ENCODE peak calls at places on chromosomes 6 and 20, in four cellular contexts. One of them, this sample, is unnamed.

GRCh38 chr6:107629545-107630147 is 139.7 kb downstream of the SOBP start:
- DNase-seq in activated naive CD4-positive, alpha-beta T cell treated with anti-CD3 and anti-CD28 coated beads, Interleukin-2, amount 10 ng/mL, durations not matched to agents 7 days and 5 days: no peak
- DNase-seq in NCI-H1092 treated with DMSO at 0.1 percent for 48 hours: peak
- DNase-seq in foreskin fibroblast: no peak
- DNase-seq in this sample: no peak

GRCh38 chr20:9407805-9408421 is 106.5 kb upstream of the LAMP5 start:
- DNase-seq in NCI-H1092 treated with DMSO at 0.1 percent for 48 hours: peak
- DNase-seq in foreskin fibroblast: peak
- DNase-seq in activated naive CD4-positive, alpha-beta T cell treated with anti-CD3 and anti-CD28 coated beads, Interleukin-2, amount 10 ng/mL, durations not matched to agents 7 days and 5 days: peak
- DNase-seq in this sample: peak

GRCh38 chr6:106250997-106251396 is 74.6 kb downstream of the ATG5 start:
- DNase-seq in foreskin fibroblast: no peak
- DNase-seq in NCI-H1092 treated with DMSO at 0.1 percent for 48 hours: no peak
- DNase-seq in activated naive CD4-positive, alpha-beta T cell treated with anti-CD3 and anti-CD28 coated beads, Interleukin-2, amount 10 ng/mL, durations not matched to agents 7 days and 5 days: no peak
- DNase-seq in this sample: no peak

GRCh38 chr6:30882764-30883475 is 1.4 kb upstream of the DDR1 start:
- DNase-seq in foreskin fibroblast: peak
- DNase-seq in activated naive CD4-positive, alpha-beta T cell treated with anti-CD3 and anti-CD28 coated beads, Interleukin-2, amount 10 ng/mL, durations not matched to agents 7 days and 5 days: no peak
- DNase-seq in NCI-H1092 treated with DMSO at 0.1 percent for 48 hours: no peak
- DNase-seq in this sample: peak

GRCh38 chr20:44552950-44553908 is 29.1 kb upstream of the PKIG start:
- DNase-seq in NCI-H1092 treated with DMSO at 0.1 percent for 48 hours: no peak
- DNase-seq in foreskin fibroblast: peak
- DNase-seq in activated naive CD4-positive, alpha-beta T cell treated with anti-CD3 and anti-CD28 coated beads, Interleukin-2, amount 10 ng/mL, durations not matched to agents 7 days and 5 days: no peak
- DNase-seq in this sample: no peak

GRCh38 chr6:3037578-3038365 is 30.5 kb upstream of the RIPK1 start:
- DNase-seq in foreskin fibroblast: no peak
- DNase-seq in NCI-H1092 treated with DMSO at 0.1 percent for 48 hours: no peak
- DNase-seq in activated naive CD4-positive, alpha-beta T cell treated with anti-CD3 and anti-CD28 coated beads, Interleukin-2, amount 10 ng/mL, durations not matched to agents 7 days and 5 days: no peak
- DNase-seq in this sample: no peak

GRCh38 chr6:20882014-20882413 is 347.8 kb downstream of the CDKAL1 start:
- DNase-seq in foreskin fibroblast: no peak
- DNase-seq in NCI-H1092 treated with DMSO at 0.1 percent for 48 hours: no peak
- DNase-seq in activated naive CD4-positive, alpha-beta T cell treated with anti-CD3 and anti-CD28 coated beads, Interleukin-2, amount 10 ng/mL, durations not matched to agents 7 days and 5 days: no peak
- DNase-seq in this sample: no peak

GRCh38 chr6:170265655-170266054 is 25.2 kb downstream of the DLL1 start:
- DNase-seq in activated naive CD4-positive, alpha-beta T cell treated with anti-CD3 and anti-CD28 coated beads, Interleukin-2, amount 10 ng/mL, durations not matched to agents 7 days and 5 days: no peak
- DNase-seq in NCI-H1092 treated with DMSO at 0.1 percent for 48 hours: peak
- DNase-seq in foreskin fibroblast: no peak
- DNase-seq in this sample: peak

GRCh38 chr6:160041608-160042007 is 72.7 kb downstream of the IGF2R start:
- DNase-seq in foreskin fibroblast: peak
- DNase-seq in NCI-H1092 treated with DMSO at 0.1 percent for 48 hours: peak
- DNase-seq in activated naive CD4-positive, alpha-beta T cell treated with anti-CD3 and anti-CD28 coated beads, Interleukin-2, amount 10 ng/mL, durations not matched to agents 7 days and 5 days: peak
- DNase-seq in this sample: no peak

GRCh38 chr6:16898640-16899428 is 137.6 kb upstream of the ATXN1 start:
- DNase-seq in foreskin fibroblast: no peak
- DNase-seq in NCI-H1092 treated with DMSO at 0.1 percent for 48 hours: no peak
- DNase-seq in activated naive CD4-positive, alpha-beta T cell treated with anti-CD3 and anti-CD28 coated beads, Interleukin-2, amount 10 ng/mL, durations not matched to agents 7 days and 5 days: no peak
- DNase-seq in this sample: no peak

GRCh38 chr6:111661541-111662041 is 55.9 kb upstream of the TRAF3IP2 start:
- DNase-seq in foreskin fibroblast: peak
- DNase-seq in NCI-H1092 treated with DMSO at 0.1 percent for 48 hours: no peak
- DNase-seq in activated naive CD4-positive, alpha-beta T cell treated with anti-CD3 and anti-CD28 coated beads, Interleukin-2, amount 10 ng/mL, durations not matched to agents 7 days and 5 days: no peak
- DNase-seq in this sample: no peak

GRCh38 chr20:41064377-41064776 is 35.8 kb downstream of the TOP1 start:
- DNase-seq in NCI-H1092 treated with DMSO at 0.1 percent for 48 hours: no peak
- DNase-seq in activated naive CD4-positive, alpha-beta T cell treated with anti-CD3 and anti-CD28 coated beads, Interleukin-2, amount 10 ng/mL, durations not matched to agents 7 days and 5 days: no peak
- DNase-seq in foreskin fibroblast: no peak
- DNase-seq in this sample: no peak

GRCh38 chr6:139288496-139289040 is 3.2 kb downstream of the TXLNB start:
- DNase-seq in foreskin fibroblast: no peak
- DNase-seq in NCI-H1092 treated with DMSO at 0.1 percent for 48 hours: no peak
- DNase-seq in activated naive CD4-positive, alpha-beta T cell treated with anti-CD3 and anti-CD28 coated beads, Interleukin-2, amount 10 ng/mL, durations not matched to agents 7 days and 5 days: no peak
- DNase-seq in this sample: no peak

GRCh38 chr6:161422710-161423109 is 148.8 kb upstream of the AGPAT4 start:
- DNase-seq in foreskin fibroblast: peak
- DNase-seq in activated naive CD4-positive, alpha-beta T cell treated with anti-CD3 and anti-CD28 coated beads, Interleukin-2, amount 10 ng/mL, durations not matched to agents 7 days and 5 days: no peak
- DNase-seq in NCI-H1092 treated with DMSO at 0.1 percent for 48 hours: no peak
- DNase-seq in this sample: no peak

GRCh38 chr6:156776470-156776840 is 723 bp upstream of the ARID1B start:
- DNase-seq in foreskin fibroblast: peak
- DNase-seq in NCI-H1092 treated with DMSO at 0.1 percent for 48 hours: peak
- DNase-seq in activated naive CD4-positive, alpha-beta T cell treated with anti-CD3 and anti-CD28 coated beads, Interleukin-2, amount 10 ng/mL, durations not matched to agents 7 days and 5 days: peak
- DNase-seq in this sample: no peak

GRCh38 chr6:29791162-29791561 is 36.5 kb upstream of the HLA-G start:
- DNase-seq in foreskin fibroblast: no peak
- DNase-seq in NCI-H1092 treated with DMSO at 0.1 percent for 48 hours: no peak
- DNase-seq in activated naive CD4-positive, alpha-beta T cell treated with anti-CD3 and anti-CD28 coated beads, Interleukin-2, amount 10 ng/mL, durations not matched to agents 7 days and 5 days: no peak
- DNase-seq in this sample: no peak

GRCh38 chr6:168028181-168028580 is 30.7 kb downstream of the KIF25 start:
- DNase-seq in foreskin fibroblast: no peak
- DNase-seq in NCI-H1092 treated with DMSO at 0.1 percent for 48 hours: no peak
- DNase-seq in activated naive CD4-positive, alpha-beta T cell treated with anti-CD3 and anti-CD28 coated beads, Interleukin-2, amount 10 ng/mL, durations not matched to agents 7 days and 5 days: no peak
- DNase-seq in this sample: no peak

GRCh38 chr20:50056408-50056926 is 56.5 kb downstream of the UBE2V1 start:
- DNase-seq in foreskin fibroblast: no peak
- DNase-seq in NCI-H1092 treated with DMSO at 0.1 percent for 48 hours: no peak
- DNase-seq in activated naive CD4-positive, alpha-beta T cell treated with anti-CD3 and anti-CD28 coated beads, Interleukin-2, amount 10 ng/mL, durations not matched to agents 7 days and 5 days: no peak
- DNase-seq in this sample: no peak

GRCh38 chr6:168709034-168709433 is 268.1 kb downstream of the SMOC2 start:
- DNase-seq in foreskin fibroblast: no peak
- DNase-seq in NCI-H1092 treated with DMSO at 0.1 percent for 48 hours: no peak
- DNase-seq in activated naive CD4-positive, alpha-beta T cell treated with anti-CD3 and anti-CD28 coated beads, Interleukin-2, amount 10 ng/mL, durations not matched to agents 7 days and 5 days: no peak
- DNase-seq in this sample: no peak